ENCODE peak calls at places on chromosome 11, in seven cellular contexts. One of them, this sample, is unnamed.

GRCh38 chr11:44969853-44970252 is 19.2 kb upstream of the TP53I11 start:
- DNase-seq in cardiac muscle cell: no peak
- DNase-seq in NCI-H1048: no peak
- DNase-seq in mucosa of gallbladder: no peak
- DNase-seq in SJSA1: no peak
- DNase-seq in stimulated activated CD4-positive, alpha-beta T cell treated with anti-CD3 and anti-CD28 coated beads, Interleukin-1b, Interleukin-23, amount 100 ng/mL, for 1 hour: no peak
- DNase-seq in T-helper 9 cell: no peak
- DNase-seq in this sample: no peak

GRCh38 chr11:111788051-111788450 is 21.9 kb upstream of the PPP2R1B start:
- DNase-seq in cardiac muscle cell: no peak
- DNase-seq in NCI-H1048: no peak
- DNase-seq in mucosa of gallbladder: no peak
- DNase-seq in SJSA1: no peak
- DNase-seq in stimulated activated CD4-positive, alpha-beta T cell treated with anti-CD3 and anti-CD28 coated beads, Interleukin-1b, Interleukin-23, amount 100 ng/mL, for 1 hour: no peak
- DNase-seq in T-helper 9 cell: no peak
- DNase-seq in this sample: no peak

GRCh38 chr11:2261436-2262230 is 8.8 kb downstream of the ASCL2 start:
- DNase-seq in cardiac muscle cell: no peak
- DNase-seq in NCI-H1048: peak
- DNase-seq in mucosa of gallbladder: no peak
- DNase-seq in SJSA1: no peak
- DNase-seq in stimulated activated CD4-positive, alpha-beta T cell treated with anti-CD3 and anti-CD28 coated beads, Interleukin-1b, Interleukin-23, amount 100 ng/mL, for 1 hour: no peak
- DNase-seq in T-helper 9 cell: no peak
- DNase-seq in this sample: no peak

GRCh38 chr11:30431127-30431814 is 108.4 kb downstream of the ARL14EP start:
- DNase-seq in cardiac muscle cell: no peak
- DNase-seq in NCI-H1048: no peak
- DNase-seq in mucosa of gallbladder: no peak
- DNase-seq in SJSA1: no peak
- DNase-seq in stimulated activated CD4-positive, alpha-beta T cell treated with anti-CD3 and anti-CD28 coated beads, Interleukin-1b, Interleukin-23, amount 100 ng/mL, for 1 hour: no peak
- DNase-seq in T-helper 9 cell: no peak
- DNase-seq in this sample: no peak

GRCh38 chr11:126997196-126997595 is 3.4 kb downstream of the KIRREL3 start:
- DNase-seq in cardiac muscle cell: no peak
- DNase-seq in NCI-H1048: no peak
- DNase-seq in mucosa of gallbladder: no peak
- DNase-seq in SJSA1: no peak
- DNase-seq in stimulated activated CD4-positive, alpha-beta T cell treated with anti-CD3 and anti-CD28 coated beads, Interleukin-1b, Interleukin-23, amount 100 ng/mL, for 1 hour: no peak
- DNase-seq in T-helper 9 cell: no peak
- DNase-seq in this sample: no peak

GRCh38 chr11:69536406-69536805 is 54.9 kb downstream of the LINC01488 start:
- DNase-seq in cardiac muscle cell: no peak
- DNase-seq in NCI-H1048: no peak
- DNase-seq in mucosa of gallbladder: no peak
- DNase-seq in SJSA1: no peak
- DNase-seq in stimulated activated CD4-positive, alpha-beta T cell treated with anti-CD3 and anti-CD28 coated beads, Interleukin-1b, Interleukin-23, amount 100 ng/mL, for 1 hour: no peak
- DNase-seq in T-helper 9 cell: no peak
- DNase-seq in this sample: no peak

GRCh38 chr11:68961245-68961644 is 19.5 kb downstream of the MRGPRD start:
- DNase-seq in cardiac muscle cell: no peak
- DNase-seq in NCI-H1048: no peak
- DNase-seq in mucosa of gallbladder: no peak
- DNase-seq in SJSA1: no peak
- DNase-seq in stimulated activated CD4-positive, alpha-beta T cell treated with anti-CD3 and anti-CD28 coated beads, Interleukin-1b, Interleukin-23, amount 100 ng/mL, for 1 hour: no peak
- DNase-seq in T-helper 9 cell: no peak
- DNase-seq in this sample: no peak

GRCh38 chr11:113507341-113507740 is 32.1 kb upstream of the DRD2 start:
- DNase-seq in cardiac muscle cell: no peak
- DNase-seq in NCI-H1048: no peak
- DNase-seq in mucosa of gallbladder: no peak
- DNase-seq in SJSA1: no peak
- DNase-seq in stimulated activated CD4-positive, alpha-beta T cell treated with anti-CD3 and anti-CD28 coated beads, Interleukin-1b, Interleukin-23, amount 100 ng/mL, for 1 hour: no peak
- DNase-seq in T-helper 9 cell: no peak
- DNase-seq in this sample: peak

GRCh38 chr11:35794850-35795249 is 132.3 kb downstream of the TRIM44 start:
- DNase-seq in cardiac muscle cell: no peak
- DNase-seq in NCI-H1048: no peak
- DNase-seq in mucosa of gallbladder: no peak
- DNase-seq in SJSA1: no peak
- DNase-seq in stimulated activated CD4-positive, alpha-beta T cell treated with anti-CD3 and anti-CD28 coated beads, Interleukin-1b, Interleukin-23, amount 100 ng/mL, for 1 hour: no peak
- DNase-seq in T-helper 9 cell: no peak
- DNase-seq in this sample: no peak

GRCh38 chr11:65973439-65974110 is 12.0 kb downstream of the SART1 start:
- DNase-seq in cardiac muscle cell: no peak
- DNase-seq in NCI-H1048: no peak
- DNase-seq in mucosa of gallbladder: no peak
- DNase-seq in SJSA1: no peak
- DNase-seq in stimulated activated CD4-positive, alpha-beta T cell treated with anti-CD3 and anti-CD28 coated beads, Interleukin-1b, Interleukin-23, amount 100 ng/mL, for 1 hour: no peak
- DNase-seq in T-helper 9 cell: no peak
- DNase-seq in this sample: no peak

GRCh38 chr11:70700453-70700852 is 302.1 kb downstream of the CTTN start:
- DNase-seq in cardiac muscle cell: no peak
- DNase-seq in NCI-H1048: no peak
- DNase-seq in mucosa of gallbladder: no peak
- DNase-seq in SJSA1: no peak
- DNase-seq in stimulated activated CD4-positive, alpha-beta T cell treated with anti-CD3 and anti-CD28 coated beads, Interleukin-1b, Interleukin-23, amount 100 ng/mL, for 1 hour: no peak
- DNase-seq in T-helper 9 cell: no peak
- DNase-seq in this sample: no peak

GRCh38 chr11:60118333-60118732 is 29.9 kb downstream of the MS4A2 start:
- DNase-seq in cardiac muscle cell: no peak
- DNase-seq in NCI-H1048: no peak
- DNase-seq in mucosa of gallbladder: no peak
- DNase-seq in SJSA1: no peak
- DNase-seq in stimulated activated CD4-positive, alpha-beta T cell treated with anti-CD3 and anti-CD28 coated beads, Interleukin-1b, Interleukin-23, amount 100 ng/mL, for 1 hour: no peak
- DNase-seq in T-helper 9 cell: no peak
- DNase-seq in this sample: no peak

GRCh38 chr11:44861829-44862545 is 88.7 kb downstream of the TP53I11 start:
- DNase-seq in cardiac muscle cell: peak
- DNase-seq in NCI-H1048: no peak
- DNase-seq in mucosa of gallbladder: peak
- DNase-seq in SJSA1: peak
- DNase-seq in stimulated activated CD4-positive, alpha-beta T cell treated with anti-CD3 and anti-CD28 coated beads, Interleukin-1b, Interleukin-23, amount 100 ng/mL, for 1 hour: peak
- DNase-seq in T-helper 9 cell: peak
- DNase-seq in this sample: no peak

GRCh38 chr11:66787934-66788758 is 55.1 kb upstream of the RCE1 start:
- DNase-seq in cardiac muscle cell: no peak
- DNase-seq in NCI-H1048: no peak
- DNase-seq in mucosa of gallbladder: no peak
- DNase-seq in SJSA1: no peak
- DNase-seq in stimulated activated CD4-positive, alpha-beta T cell treated with anti-CD3 and anti-CD28 coated beads, Interleukin-1b, Interleukin-23, amount 100 ng/mL, for 1 hour: no peak
- DNase-seq in T-helper 9 cell: no peak
- DNase-seq in this sample: no peak

GRCh38 chr11:17777086-17777725 is 42.6 kb downstream of the KCNC1 start:
- DNase-seq in cardiac muscle cell: no peak
- DNase-seq in NCI-H1048: no peak
- DNase-seq in mucosa of gallbladder: no peak
- DNase-seq in SJSA1: no peak
- DNase-seq in stimulated activated CD4-positive, alpha-beta T cell treated with anti-CD3 and anti-CD28 coated beads, Interleukin-1b, Interleukin-23, amount 100 ng/mL, for 1 hour: no peak
- DNase-seq in T-helper 9 cell: no peak
- DNase-seq in this sample: no peak

GRCh38 chr11:88357323-88358039 is 19.9 kb upstream of the CTSC start:
- DNase-seq in cardiac muscle cell: no peak
- DNase-seq in NCI-H1048: no peak
- DNase-seq in mucosa of gallbladder: no peak
- DNase-seq in SJSA1: peak
- DNase-seq in stimulated activated CD4-positive, alpha-beta T cell treated with anti-CD3 and anti-CD28 coated beads, Interleukin-1b, Interleukin-23, amount 100 ng/mL, for 1 hour: no peak
- DNase-seq in T-helper 9 cell: no peak
- DNase-seq in this sample: no peak

GRCh38 chr11:70299636-70300035 is 29.1 kb downstream of the PPFIA1 start:
- DNase-seq in cardiac muscle cell: no peak
- DNase-seq in NCI-H1048: no peak
- DNase-seq in mucosa of gallbladder: no peak
- DNase-seq in SJSA1: no peak
- DNase-seq in stimulated activated CD4-positive, alpha-beta T cell treated with anti-CD3 and anti-CD28 coated beads, Interleukin-1b, Interleukin-23, amount 100 ng/mL, for 1 hour: no peak
- DNase-seq in T-helper 9 cell: no peak
- DNase-seq in this sample: no peak

GRCh38 chr11:68120212-68121066 is 749 bp downstream of the CHKA start:
- DNase-seq in cardiac muscle cell: peak
- DNase-seq in NCI-H1048: no peak
- DNase-seq in mucosa of gallbladder: peak
- DNase-seq in SJSA1: peak
- DNase-seq in stimulated activated CD4-positive, alpha-beta T cell treated with anti-CD3 and anti-CD28 coated beads, Interleukin-1b, Interleukin-23, amount 100 ng/mL, for 1 hour: no peak
- DNase-seq in T-helper 9 cell: peak
- DNase-seq in this sample: no peak

GRCh38 chr11:45026835-45027234 is 76.2 kb upstream of the TP53I11 start:
- DNase-seq in cardiac muscle cell: no peak
- DNase-seq in NCI-H1048: no peak
- DNase-seq in mucosa of gallbladder: no peak
- DNase-seq in SJSA1: no peak
- DNase-seq in stimulated activated CD4-positive, alpha-beta T cell treated with anti-CD3 and anti-CD28 coated beads, Interleukin-1b, Interleukin-23, amount 100 ng/mL, for 1 hour: no peak
- DNase-seq in T-helper 9 cell: no peak
- DNase-seq in this sample: no peak

GRCh38 chr11:45400594-45400993 is 114.5 kb upstream of the SYT13 start:
- DNase-seq in cardiac muscle cell: no peak
- DNase-seq in NCI-H1048: no peak
- DNase-seq in mucosa of gallbladder: no peak
- DNase-seq in SJSA1: peak
- DNase-seq in stimulated activated CD4-positive, alpha-beta T cell treated with anti-CD3 and anti-CD28 coated beads, Interleukin-1b, Interleukin-23, amount 100 ng/mL, for 1 hour: no peak
- DNase-seq in T-helper 9 cell: no peak
- DNase-seq in this sample: no peak

GRCh38 chr11:113384551-113384950 is 3.0 kb upstream of the ANKK1 start:
- DNase-seq in cardiac muscle cell: peak
- DNase-seq in NCI-H1048: peak
- DNase-seq in mucosa of gallbladder: no peak
- DNase-seq in SJSA1: peak
- DNase-seq in stimulated activated CD4-positive, alpha-beta T cell treated with anti-CD3 and anti-CD28 coated beads, Interleukin-1b, Interleukin-23, amount 100 ng/mL, for 1 hour: no peak
- DNase-seq in T-helper 9 cell: no peak
- DNase-seq in this sample: no peak

GRCh38 chr11:107608809-107609208 is 17.9 kb downstream of the ELMOD1 start:
- DNase-seq in cardiac muscle cell: no peak
- DNase-seq in NCI-H1048: no peak
- DNase-seq in mucosa of gallbladder: no peak
- DNase-seq in SJSA1: no peak
- DNase-seq in stimulated activated CD4-positive, alpha-beta T cell treated with anti-CD3 and anti-CD28 coated beads, Interleukin-1b, Interleukin-23, amount 100 ng/mL, for 1 hour: no peak
- DNase-seq in T-helper 9 cell: no peak
- DNase-seq in this sample: no peak

This sample was measured in type B pancreatic cell.